ENCODE peak calls at places on chromosomes 11 and 22, in five cellular contexts. J is cardiac fibroblast, K is uterus, H is brain microvascular endothelial cell, N is sigmoid colon. B is an unnamed sample.

GRCh38 chr11:19903620-19904069 is 191.0 kb downstream of the NAV2 start:
- DNase-seq in K (peak; percentile 63), J (peak; percentile 90), H (peak; percentile 84), N (peak; percentile 87), B (peak; percentile 74)

GRCh38 chr11:10650630-10651029 is 42.9 kb downstream of the IRAG1 start:
- DNase-seq in K (no peak), J (no peak), N (peak; percentile 53), H (no peak), B (no peak)

GRCh38 chr11:126997196-126997595 is 3.4 kb downstream of the KIRREL3 start:
- DNase-seq in K (no peak), J (no peak), H (no peak), N (no peak), B (no peak)

GRCh38 chr22:32020117-32020516 is 22.9 kb upstream of the SLC5A1 start:
- DNase-seq in H (peak; percentile 85), K (no peak), N (no peak), J (peak; percentile 58), B (peak; percentile 69)

GRCh38 chr11:118310781-118311485 is 6.4 kb downstream of the CD3E start:
- DNase-seq in N (no peak), J (no peak), K (no peak), H (no peak), B (no peak)

GRCh38 chr11:118742304-118742703 is 48.7 kb downstream of the DDX6 start:
- DNase-seq in H (peak; percentile 53), N (no peak), K (no peak), J (no peak), B (no peak)

GRCh38 chr11:29200776-29201574 is 815.9 kb downstream of the KCNA4 start:
- DNase-seq in N (no peak), J (no peak), H (no peak), K (no peak), B (no peak)

GRCh38 chr22:40721266-40721665 is 42.0 kb downstream of the MCHR1 start:
- DNase-seq in H (no peak), N (no peak), K (no peak), J (no peak), B (no peak)

GRCh38 chr11:89477175-89477574 is 14.0 kb downstream of the NOX4 start:
- DNase-seq in J (no peak), H (no peak), N (no peak), K (no peak), B (no peak)

GRCh38 chr11:125164422-125165110 is at the start of gene PKNOX2:
- DNase-seq in N (peak; percentile 92), K (peak; percentile 81), J (peak; percentile 88), H (peak; percentile 58), B (peak; percentile 52)

GRCh38 chr22:49481651-49482399 is 345.8 kb downstream of the BRD1 start:
- DNase-seq in N (no peak), J (no peak), K (no peak), H (no peak), B (no peak)

GRCh38 chr22:28799125-28799833 is 1.1 kb downstream of the XBP1 start:
- DNase-seq in H (peak; percentile 87), K (peak; percentile 66), N (peak; percentile 91), J (peak; percentile 92), B (peak; percentile 59)

GRCh38 chr22:45503816-45504702 is 1.4 kb downstream of the FBLN1 start:
- DNase-seq in J (peak; percentile 54), N (no peak), K (no peak), H (peak; percentile 50), B (peak; percentile 53)

GRCh38 chr22:45506961-45507360 is 4.3 kb downstream of the FBLN1 start:
- DNase-seq in N (no peak), H (no peak), K (no peak), J (no peak), B (no peak)

GRCh38 chr22:45507798-45508197 is 5.1 kb downstream of the FBLN1 start:
- DNase-seq in J (no peak), H (no peak), N (no peak), K (no peak), B (no peak)

GRCh38 chr22:45504703-45505341 is 2.1 kb downstream of the FBLN1 start:
- DNase-seq in K (no peak), H (no peak), N (no peak), J (peak; percentile 80), B (no peak)

GRCh38 chr22:45505991-45506743 is 3.5 kb downstream of the FBLN1 start:
- DNase-seq in K (no peak), J (no peak), N (no peak), H (no peak), B (no peak)
- H3K4me3 ChIP-seq in K (peak overlapping the region; percentile 5), J (no peak overlapping the region), N (peak overlapping the region; percentile 60), H (no peak overlapping the region), B (no peak overlapping the region)

DNA sequence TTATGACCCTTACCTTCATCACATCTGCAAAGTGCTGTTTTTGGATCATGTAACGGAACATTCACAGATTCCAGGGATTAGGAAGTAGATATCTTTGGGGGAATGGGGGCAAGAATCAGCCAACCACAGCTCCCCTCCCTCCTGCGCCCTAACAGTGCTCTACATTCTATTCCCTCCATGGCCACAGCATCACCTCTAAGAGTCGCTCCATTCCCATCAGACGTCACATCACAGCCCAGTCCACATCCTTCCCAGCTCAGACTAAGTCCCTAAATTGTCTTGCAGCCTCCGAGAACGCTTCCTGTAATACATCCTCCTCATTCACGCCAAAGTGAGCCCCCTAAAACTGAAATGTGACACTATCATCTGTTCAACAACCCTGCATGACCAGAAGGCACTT is 5.9 kb downstream of the SCGB1D1 start:
- DNase-seq in K (no peak), N (no peak), J (no peak), H (no peak), B (no peak)
- TF ChIP-seq CTCF in K (no peak), N (no peak), J (no peak), H (no peak), B (no peak)

DNA sequence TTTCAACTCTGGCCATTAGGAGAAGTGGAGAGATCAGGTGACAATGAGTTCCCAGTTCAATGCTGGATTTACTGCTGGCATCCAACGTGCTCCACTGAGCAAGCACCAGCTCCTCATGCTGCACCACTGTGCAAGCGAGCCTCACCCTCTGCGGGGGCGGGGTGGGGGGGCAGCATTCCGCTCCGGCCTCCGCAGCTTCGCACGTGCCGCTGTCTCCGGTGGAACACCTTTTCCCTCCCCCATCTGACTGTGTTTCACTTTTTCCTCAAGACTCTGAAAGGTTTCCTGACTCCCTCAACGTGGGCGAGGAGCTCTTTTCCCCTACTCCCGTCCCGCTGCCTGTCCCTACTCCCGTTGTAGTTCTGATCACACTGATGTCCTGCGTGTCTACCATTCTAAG is 835 bp upstream of the RHOD start:
- DNase-seq in N (no peak), K (peak; percentile 32), H (no peak), J (peak; percentile 37), B (no peak)
- H3K4me3 ChIP-seq in N (peak overlapping the region; percentile 59), K (peak overlapping the region; percentile 70), H (peak overlapping the region; percentile 60), J (peak overlapping the region; percentile 61), B (peak overlapping the region; percentile 49)

DNA sequence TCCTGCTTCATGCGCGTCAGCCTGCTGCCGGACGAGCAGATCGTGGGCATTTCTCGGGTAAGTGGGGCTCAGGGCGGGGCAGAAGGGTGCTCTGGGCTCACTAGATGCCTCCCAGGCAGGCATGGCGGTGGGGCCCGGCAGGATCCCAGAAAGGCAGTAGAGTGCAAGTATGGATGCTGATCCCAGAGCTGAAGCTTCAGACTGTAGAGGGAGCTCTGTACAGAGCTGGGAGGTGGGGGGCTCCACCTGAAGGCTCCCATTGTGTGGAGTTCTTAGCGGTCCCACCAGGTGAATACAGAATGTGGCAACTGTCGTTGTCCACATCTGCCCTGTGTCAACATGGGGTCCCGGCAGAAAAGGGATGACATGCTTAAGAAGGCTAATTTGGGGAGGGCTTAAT is 16.5 kb upstream of the RHOD start:
- DNase-seq in J (no peak), K (no peak), H (no peak), N (no peak), B (no peak)
- TF ChIP-seq CTCF in J (no peak), K (no peak), H (peak; percentile 18), N (no peak), B (no peak)

GRCh38 chr11:128689586-128689945 is 4.3 kb upstream of the FLI1 start:
- DNase-seq in H (no peak), K (no peak), J (no peak), N (no peak), B (no peak)
- H3K4me3 ChIP-seq in H (no peak overlapping the region), K (no peak overlapping the region), J (no peak overlapping the region), N (peak overlapping the region; percentile 22), B (no peak overlapping the region)

GRCh38 chr11:109794501-109794900 is 298.7 kb upstream of the ZC3H12C start:
- DNase-seq in N (no peak), H (no peak), J (no peak), K (no peak), B (no peak)

GRCh38 chr11:109798521-109798920 is 294.7 kb upstream of the ZC3H12C start:
- DNase-seq in N (no peak), J (no peak), K (no peak), H (no peak), B (no peak)

GRCh38 chr11:109795234-109795633 is 298.0 kb upstream of the ZC3H12C start:
- DNase-seq in J (no peak), K (no peak), H (no peak), N (no peak), B (no peak)

GRCh38 chr11:109796253-109796652 is 296.9 kb upstream of the ZC3H12C start:
- DNase-seq in H (no peak), K (no peak), J (no peak), N (no peak), B (no peak)

DNA sequence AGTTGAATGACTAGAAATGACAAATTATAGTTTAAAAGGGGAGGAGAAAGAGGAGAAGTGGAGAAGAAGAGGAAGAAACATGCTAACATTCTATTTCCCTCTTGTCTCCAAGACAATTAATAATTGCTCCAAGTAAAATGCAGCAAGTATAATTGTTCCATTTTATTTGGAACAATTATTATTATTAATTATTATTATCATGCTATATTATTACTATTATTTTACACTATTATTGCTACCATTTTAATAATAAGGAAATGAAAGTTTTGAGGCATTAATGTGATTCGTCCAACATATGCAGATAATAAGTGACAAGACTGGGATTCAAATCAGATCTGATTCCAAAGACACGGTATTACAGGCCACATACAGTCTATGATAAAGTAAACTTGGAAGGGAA is 293.6 kb upstream of the ZC3H12C start:
- DNase-seq in H (no peak), K (no peak), J (no peak), N (no peak), B (no peak)
- TF ChIP-seq CTCF in H (no peak), K (no peak), J (no peak), N (no peak), B (no peak)

GRCh38 chr11:62857541-62857982 is 18.2 kb upstream of the WDR74 start:
- DNase-seq in J (no peak), N (no peak), K (no peak), H (no peak), B (no peak)
- H3K4me3 ChIP-seq in J (no peak overlapping the region), N (no peak overlapping the region), K (no peak overlapping the region), H (no peak overlapping the region), B (peak overlapping the region; percentile 74)

DNA sequence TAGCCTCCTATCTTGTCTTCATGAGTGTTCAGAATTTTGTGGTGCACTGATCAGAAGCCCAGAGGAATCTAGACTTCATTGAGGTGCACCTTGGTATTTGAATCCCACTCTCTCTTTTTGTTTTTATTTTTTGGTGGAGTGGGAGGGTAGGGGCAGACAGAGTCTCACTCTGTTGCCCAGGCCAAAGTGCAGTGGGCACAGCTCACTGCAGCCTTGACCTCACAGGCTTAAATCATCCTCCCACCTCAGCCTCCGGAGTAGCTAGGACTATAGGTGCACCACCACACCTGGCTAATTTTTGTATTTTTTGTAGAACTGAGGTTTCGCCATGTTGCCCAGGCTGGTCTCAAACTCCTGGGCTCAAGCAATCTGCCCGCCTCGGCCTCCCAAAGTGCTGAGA is 10.9 kb upstream of the ALG8 start:
- DNase-seq in K (no peak), H (no peak), J (no peak), N (no peak), B (no peak)
- TF ChIP-seq CTCF in K (no peak), H (no peak), J (no peak), N (no peak), B (no peak)